ENCODE peak calls at places on chromosomes 1 and 21, in eight cellular contexts. T is right atrium auricular region, U is heart right ventricle, Z is HAP-1, R is cardiac muscle cell, W is GM23338, P is left ventricle myocardium inferior, L is HCT116. Y is an unnamed sample. For H3K36me3, H3K27me3 and H3K4me1, the result is how much of the 10 kb centered on the place peaks cover.

GRCh38 chr1:4003846-4004505 is 103.9 kb upstream of the C1orf174 start:
- DNase-seq in R (no peak), P (no peak), T (no peak), L (no peak), Z (no peak), U (no peak), W (no peak), Y (no peak)

GRCh38 chr21:43352568-43353281 is 74.2 kb downstream of the SIK1 start:
- DNase-seq in R (no peak), L (peak), Z (peak), P (no peak), T (no peak), W (no peak), U (no peak), Y (no peak)

GRCh38 chr1:153777648-153778047 is 2.4 kb downstream of the SLC27A3 start:
- DNase-seq in U (no peak), R (peak), Z (no peak), L (no peak), P (no peak), W (no peak), T (no peak), Y (peak)

GRCh38 chr1:27724961-27725373 is 794 bp upstream of the FAM76A start:
- DNase-seq in L (no peak), Z (peak), P (peak), U (peak), W (peak), T (peak), R (peak), Y (peak)

GRCh38 chr1:27538793-27539192 is 48.8 kb upstream of the WASF2 start:
- DNase-seq in U (no peak), Z (no peak), P (no peak), L (no peak), R (peak), W (no peak), T (no peak), Y (no peak)

GRCh38 chr1:166489670-166490436 is 323.1 kb upstream of the FAM78B start:
- DNase-seq in U (peak), R (no peak), W (no peak), Z (peak), T (no peak), L (peak), P (no peak), Y (peak)

GRCh38 chr1:240691521-240692338 is 79.8 kb upstream of the GREM2 start:
- DNase-seq in P (no peak), R (peak), Z (peak), U (peak), W (peak), L (no peak), T (no peak), Y (no peak)

GRCh38 chr1:40699787-40700186 is 8.3 kb downstream of the NFYC start:
- DNase-seq in P (no peak), L (no peak), Z (no peak), W (no peak), R (no peak), U (no peak), T (no peak), Y (no peak)

GRCh38 chr1:184567648-184568047 is 180.8 kb downstream of the C1orf21 start:
- DNase-seq in T (no peak), Z (no peak), R (peak), P (no peak), U (no peak), L (no peak), W (no peak), Y (no peak)

GRCh38 chr1:58950897-58951296 is 167.1 kb upstream of the JUN start:
- DNase-seq in W (peak), L (no peak), T (no peak), R (no peak), Z (no peak), P (no peak), U (no peak), Y (no peak)

GRCh38 chr1:58929667-58930325 is 145.9 kb upstream of the JUN start:
- DNase-seq in L (no peak), W (no peak), R (no peak), T (peak), Z (no peak), U (no peak), P (no peak), Y (no peak)

GRCh38 chr1:179876289-179876715 is 1.3 kb downstream of the TOR1AIP2 start:
- DNase-seq in L (no peak), R (peak), U (no peak), W (no peak), Z (no peak), T (no peak), P (no peak), Y (no peak)

GRCh38 chr1:42660907-42661500 is 2.8 kb downstream of the PPIH start:
- DNase-seq in L (no peak), U (no peak), R (no peak), W (no peak), Z (no peak), P (no peak), T (no peak), Y (no peak)

GRCh38 chr1:25874635-25875153 is 814 bp downstream of the PAQR7 start:
- DNase-seq in L (no peak), Z (no peak), W (no peak), P (no peak), U (no peak), T (no peak), R (no peak), Y (no peak)

GRCh38 chr21:43689556-43690337 is 29.2 kb upstream of the PDXK start:
- DNase-seq in T (no peak), P (no peak), W (no peak), L (no peak), R (no peak), U (no peak), Z (no peak), Y (no peak)

GRCh38 chr1:151492120-151492519 is 19.1 kb upstream of the CGN start:
- DNase-seq in P (no peak), W (no peak), L (no peak), U (no peak), Z (no peak), T (no peak), R (no peak), Y (no peak)

GRCh38 chr1:116167625-116168276 is 56.6 kb downstream of the MAB21L3 start:
- DNase-seq in P (no peak), R (peak), Z (no peak), W (peak), U (no peak), L (no peak), T (no peak), Y (no peak)

GRCh38 chr1:192261476-192261875 is 55.3 kb upstream of the RGS21 start:
- DNase-seq in W (no peak), T (no peak), R (no peak), U (no peak), Z (no peak), P (no peak), L (no peak), Y (no peak)

GRCh38 chr1:85142753-85143152 is 58.1 kb downstream of the SYDE2 start:
- DNase-seq in W (no peak), P (peak), T (no peak), R (no peak), U (peak), Z (no peak), L (no peak), Y (no peak)

GRCh38 chr1:185957441-185958363 is 223.5 kb downstream of the HMCN1 start:
- DNase-seq in U (no peak), P (no peak), Z (no peak), T (no peak), R (no peak), W (no peak), L (no peak), Y (no peak)

GRCh38 chr1:206575165-206575893 is 36.9 kb downstream of the EIF2D start:
- DNase-seq in U (peak), P (peak), R (peak), T (peak), Z (peak), W (peak), L (no peak), Y (peak)

GRCh38 chr1:24385160-24385939 is 28.2 kb downstream of the STPG1 start:
- DNase-seq in T (peak), R (peak), P (no peak), Z (peak), W (peak), U (no peak), L (no peak), Y (no peak)

GRCh38 chr21:29860346-29860745 is 79.5 kb downstream of the GRIK1 start:
- DNase-seq in R (no peak), Z (no peak), L (no peak), U (no peak), T (no peak), W (no peak), P (no peak), Y (no peak)

GRCh38 chr1:228905579-228905978 is 170.3 kb downstream of the RHOU start:
- DNase-seq in R (peak), T (no peak), U (no peak), W (no peak), P (no peak), Z (no peak), L (no peak), Y (no peak)

GRCh38 chr1:9753121-9753531 is 70.6 kb downstream of the CLSTN1 start:
- DNase-seq in Z (no peak), L (no peak), R (peak), U (peak), P (peak), T (no peak), W (no peak), Y (no peak)

GRCh38 chr1:103106426-103107321 is 1.6 kb downstream of the COL11A1 start:
- DNase-seq in T (no peak), W (peak), L (peak), R (peak), U (no peak), Z (peak), P (no peak), Y (no peak)

DNA sequence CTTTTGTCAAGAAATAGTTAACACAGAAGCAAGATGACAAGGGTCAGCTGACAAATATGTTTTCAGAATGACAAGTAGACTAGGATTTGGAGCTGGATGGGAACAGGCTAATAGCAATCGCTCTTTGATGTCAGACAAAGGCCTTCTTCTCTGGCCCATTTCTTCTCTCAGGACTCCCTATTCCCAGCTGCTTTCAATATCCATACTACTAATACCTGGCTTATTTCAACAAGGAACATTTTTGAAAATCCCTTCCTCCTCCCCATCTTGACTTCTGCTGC is 68.2 kb downstream of the MACF1 start:
- DNase-seq in Z (no peak), W (no peak), T (no peak), P (no peak), R (no peak), L (no peak), U (no peak), Y (no peak)
- H3K36me3 ChIP-seq in Z (under half), W (under half), T (under half), P (under half), R (under half), L (under half), U (under half), Y (under half)

GRCh38 chr21:32114434-32115063 is 164.3 kb downstream of the MIS18A start:
- DNase-seq in L (no peak), R (no peak), U (no peak), W (no peak), Z (no peak), T (no peak), P (no peak), Y (no peak)
- H3K27me3 ChIP-seq in L (half or more), R (under half), U (under half), W (under half), Z (under half), T (under half), P (under half), Y (under half)

DNA sequence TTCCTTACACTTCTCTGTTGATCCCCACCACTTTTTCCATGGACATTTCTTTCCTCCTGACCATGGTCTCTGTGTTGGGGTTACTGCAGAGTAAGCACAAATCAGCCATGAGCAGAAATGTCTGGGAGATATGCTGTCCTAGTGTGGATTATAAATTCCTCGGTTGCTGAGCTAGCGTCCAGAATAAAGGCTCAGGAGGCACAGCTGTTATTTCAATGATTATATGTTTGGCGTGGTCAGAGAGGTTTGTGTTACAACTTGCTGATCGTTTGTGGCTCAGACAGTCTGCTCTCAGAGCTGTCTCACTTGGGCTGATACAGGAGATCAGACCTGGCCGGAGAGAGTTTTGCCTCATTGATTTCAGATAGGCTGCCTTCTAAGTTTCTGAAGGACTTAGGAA is 37.5 kb upstream of the LAMC2 start:
- DNase-seq in W (no peak), Z (no peak), U (no peak), L (no peak), R (peak), P (no peak), T (no peak), Y (no peak)
- H3K4me1 ChIP-seq in W (under half), Z (under half), U (under half), L (under half), R (under half), P (under half), T (under half), Y (under half)

GRCh38 chr1:168252204-168252733 is 26.5 kb downstream of the SFT2D2 start:
- DNase-seq in Z (no peak), U (no peak), R (no peak), T (no peak), W (no peak), L (no peak), P (no peak), Y (no peak)

GRCh38 chr1:168243200-168243599 is 17.4 kb downstream of the SFT2D2 start:
- DNase-seq in U (peak), Z (no peak), R (peak), W (no peak), P (no peak), T (no peak), L (no peak), Y (no peak)

GRCh38 chr1:168245042-168245441 is 19.2 kb downstream of the SFT2D2 start:
- DNase-seq in L (no peak), P (no peak), W (no peak), T (no peak), Z (no peak), R (no peak), U (no peak), Y (no peak)

GRCh38 chr1:168243636-168244212 is 17.9 kb downstream of the SFT2D2 start:
- DNase-seq in U (no peak), Z (no peak), T (no peak), W (no peak), R (peak), L (no peak), P (no peak), Y (no peak)

GRCh38 chr1:168246506-168246905 is 20.7 kb downstream of the SFT2D2 start:
- DNase-seq in L (no peak), Z (no peak), W (no peak), P (no peak), R (peak), U (no peak), T (no peak), Y (no peak)
- H3K36me3 ChIP-seq in L (under half), Z (half or more), W (under half), P (half or more), R (under half), U (half or more), T (under half), Y (half or more)

GRCh38 chr1:173946380-173946921 is 29.3 kb upstream of the SERPINC1 start:
- DNase-seq in P (no peak), U (no peak), L (no peak), T (no peak), W (no peak), Z (no peak), R (no peak), Y (no peak)
- H3K27me3 ChIP-seq in P (under half), U (under half), L (under half), T (under half), W (under half), Z (under half), R (under half), Y (under half)

Y was measured in lower lobe of right lung.